ENCODE peak calls at places on chromosomes 12 and 14, in five cellular contexts. A is psoas muscle, V is pancreas, Z is A549, B is fibroblast of lung. F is an unnamed sample.

GRCh38 chr14:56855891-56856461 is 45.7 kb upstream of the OTX2 start:
- DNase-seq in A (no peak), V (no peak), Z (no peak), B (no peak), F (no peak)

GRCh38 chr14:81353691-81354323 is 46.3 kb downstream of the STON2 start:
- DNase-seq in A (no peak), V (no peak), Z (no peak), B (no peak), F (no peak)

GRCh38 chr12:67766370-67766769 is 117.8 kb downstream of the DYRK2 start:
- DNase-seq in A (no peak), V (no peak), Z (peak; percentile 42), B (peak; percentile 90), F (peak; percentile 60)

GRCh38 chr12:5806376-5807089 is 138.5 kb downstream of the ANO2 start:
- DNase-seq in A (no peak), V (no peak), Z (no peak), B (peak; percentile 77), F (no peak)

GRCh38 chr12:94614288-94614721 is 36.1 kb downstream of the TMCC3 start:
- DNase-seq in A (no peak), V (no peak), Z (no peak), B (peak; percentile 11), F (no peak)

GRCh38 chr12:55051197-55051920 is 31.6 kb downstream of the NEUROD4 start:
- DNase-seq in A (no peak), V (no peak), Z (no peak), B (no peak), F (no peak)

GRCh38 chr14:76904740-76905569 is 78.7 kb downstream of the LRRC74A start:
- DNase-seq in A (peak; percentile 82), V (no peak), Z (peak; percentile 99), B (peak; percentile 95), F (peak; percentile 94)

GRCh38 chr14:44211718-44212117 is 295.4 kb downstream of the FSCB start:
- DNase-seq in A (no peak), V (no peak), Z (no peak), B (no peak), F (no peak)

GRCh38 chr14:23568021-23568599 is 519 bp upstream of the AP1G2 start:
- DNase-seq in A (no peak), V (no peak), Z (no peak), B (no peak), F (no peak)

GRCh38 chr12:26007563-26007962 is 49.1 kb downstream of the RASSF8 start:
- DNase-seq in A (no peak), V (no peak), Z (no peak), B (no peak), F (no peak)

GRCh38 chr12:80325167-80325959 is 118.7 kb upstream of the PTPRQ start:
- DNase-seq in A (no peak), V (no peak), Z (no peak), B (no peak), F (no peak)

GRCh38 chr12:127599441-127599840 is 667.5 kb upstream of the TMEM132C start:
- DNase-seq in A (no peak), V (no peak), Z (no peak), B (no peak), F (no peak)

GRCh38 chr14:91985521-91986255 is 38.2 kb upstream of the FBLN5 start:
- DNase-seq in A (no peak), V (no peak), Z (no peak), B (peak; percentile 58), F (no peak)

GRCh38 chr12:125208942-125209341 is 143.7 kb downstream of the AACS start:
- DNase-seq in A (no peak), V (no peak), Z (no peak), B (no peak), F (no peak)

GRCh38 chr12:4700621-4701026 is 19.6 kb upstream of the GALNT8 start:
- DNase-seq in A (peak; percentile 71), V (no peak), Z (no peak), B (peak; percentile 72), F (no peak)

GRCh38 chr14:67221248-67221981 is 19.8 kb upstream of the PALS1 start:
- DNase-seq in A (no peak), V (no peak), Z (peak; percentile 29), B (peak; percentile 95), F (peak; percentile 34)

GRCh38 chr12:103877288-103877687 is 36.3 kb upstream of the NT5DC3 start:
- DNase-seq in A (no peak), V (no peak), Z (no peak), B (no peak), F (no peak)

GRCh38 chr14:92613008-92613658 is 99.6 kb downstream of the RIN3 start:
- DNase-seq in A (no peak), V (no peak), Z (peak; percentile 47), B (peak; percentile 34), F (no peak)

GRCh38 chr12:2152134-2152533 is 99.3 kb downstream of the CACNA1C start:
- DNase-seq in A (no peak), V (no peak), Z (no peak), B (no peak), F (no peak)

GRCh38 chr12:110704750-110705149 is 15.8 kb upstream of the HVCN1 start:
- DNase-seq in A (no peak), V (peak; percentile 43), Z (peak; percentile 53), B (no peak), F (no peak)

GRCh38 chr14:88468396-88468795 is 82.9 kb downstream of the SPATA7 start:
- DNase-seq in A (no peak), V (no peak), Z (no peak), B (peak; percentile 93), F (no peak)

GRCh38 chr12:32877670-32878459 is 18.7 kb downstream of the PKP2 start:
- DNase-seq in A (peak; percentile 81), V (peak; percentile 72), Z (no peak), B (no peak), F (no peak)

GRCh38 chr12:65496617-65497016 is 218.1 kb downstream of the MSRB3 start:
- DNase-seq in A (peak; percentile 69), V (no peak), Z (no peak), B (no peak), F (no peak)

GRCh38 chr14:72801841-72802587 is 91.9 kb downstream of the DPF3 start:
- DNase-seq in A (no peak), V (no peak), Z (no peak), B (peak; percentile 28), F (no peak)

GRCh38 chr14:92914087-92914656 is 8.8 kb upstream of the CHGA start:
- DNase-seq in A (no peak), V (peak; percentile 50), Z (no peak), B (peak; percentile 10), F (no peak)

GRCh38 chr14:76261371-76261811 is 109.7 kb downstream of the GPATCH2L start:
- DNase-seq in A (no peak), V (no peak), Z (no peak), B (peak; percentile 73), F (no peak)

GRCh38 chr12:113261847-113262470 is 40.7 kb downstream of the TPCN1 start:
- DNase-seq in A (peak; percentile 12), V (no peak), Z (no peak), B (no peak), F (no peak)

GRCh38 chr12:113257564-113257963 is 36.3 kb downstream of the TPCN1 start:
- DNase-seq in A (no peak), V (no peak), Z (no peak), B (no peak), F (no peak)

GRCh38 chr12:113259499-113259953 is 38.3 kb downstream of the TPCN1 start:
- DNase-seq in A (peak; percentile 97), V (peak; percentile 81), Z (no peak), B (no peak), F (no peak)

GRCh38 chr12:113260636-113261300 is 39.5 kb downstream of the TPCN1 start:
- DNase-seq in A (peak; percentile 27), V (no peak), Z (no peak), B (no peak), F (no peak)

DNA sequence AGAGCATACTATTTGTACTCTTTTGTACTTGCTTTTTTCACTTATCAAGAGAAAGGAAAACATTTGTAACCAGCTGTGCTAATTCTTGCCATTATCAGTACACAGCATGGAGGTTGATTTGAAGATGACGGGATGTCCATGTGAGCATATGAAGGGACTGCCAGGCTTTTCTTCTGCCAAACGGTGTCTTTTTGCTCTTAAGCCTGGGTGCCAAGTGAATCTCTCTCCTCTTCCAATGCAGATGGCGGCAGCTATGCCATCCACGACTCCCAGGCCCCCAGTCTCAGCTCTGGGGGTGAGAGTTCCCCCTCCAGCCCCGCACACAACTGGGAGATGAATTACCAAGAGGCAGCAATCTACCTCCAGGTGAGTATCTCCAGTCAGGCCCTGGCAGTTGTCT is 38.9 kb downstream of the TPCN1 start:
- DNase-seq in A (peak; percentile 41), V (no peak), Z (no peak), B (no peak), F (no peak)
- H3K27ac ChIP-seq in A (peak overlapping the region; percentile 75), V (peak overlapping the region; percentile 19), Z (no peak overlapping the region), B (no peak overlapping the region), F (no peak overlapping the region)

DNA sequence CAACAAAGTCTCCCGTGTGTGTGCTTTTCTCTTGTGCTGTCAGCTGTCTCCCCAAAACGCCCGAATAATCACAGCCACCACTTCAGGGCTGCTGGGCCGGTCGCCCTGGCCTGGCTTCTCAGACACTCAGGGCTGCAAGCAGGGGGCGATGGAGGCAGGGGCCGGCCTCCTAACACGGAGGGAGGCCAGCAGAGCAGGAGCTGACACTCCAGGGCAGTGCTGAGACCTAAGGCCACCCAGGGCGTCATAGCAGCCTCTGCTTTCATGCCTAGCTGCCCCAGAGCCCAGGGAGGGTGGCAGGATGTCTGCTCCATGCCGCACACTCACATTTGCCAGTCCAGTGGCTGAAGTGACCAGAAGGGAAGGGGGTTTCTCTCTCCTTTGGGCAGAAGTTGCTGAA is 25.6 kb downstream of the STX2 start:
- DNase-seq in A (no peak), V (no peak), Z (no peak), B (no peak), F (no peak)
- H3K27ac ChIP-seq in A (no peak overlapping the region), V (no peak overlapping the region), Z (no peak overlapping the region), B (no peak overlapping the region), F (no peak overlapping the region)

GRCh38 chr14:104119119-104119699 is 19.2 kb upstream of the KIF26A start:
- DNase-seq in A (no peak), V (peak; percentile 7), Z (no peak), B (no peak), F (no peak)
- H3K27ac ChIP-seq in A (no peak overlapping the region), V (no peak overlapping the region), Z (no peak overlapping the region), B (no peak overlapping the region), F (peak overlapping the region; percentile 88)

GRCh38 chr12:22683131-22683530 is 58.2 kb downstream of the ETNK1 start:
- DNase-seq in A (no peak), V (no peak), Z (no peak), B (no peak), F (no peak)

GRCh38 chr12:22684526-22685118 is 59.7 kb downstream of the ETNK1 start:
- DNase-seq in A (no peak), V (no peak), Z (peak; percentile 50), B (peak; percentile 41), F (no peak)

GRCh38 chr12:22678175-22678574 is 53.2 kb downstream of the ETNK1 start:
- DNase-seq in A (no peak), V (no peak), Z (no peak), B (no peak), F (no peak)

GRCh38 chr12:22684124-22684523 is 59.2 kb downstream of the ETNK1 start:
- DNase-seq in A (no peak), V (no peak), Z (no peak), B (no peak), F (no peak)

DNA sequence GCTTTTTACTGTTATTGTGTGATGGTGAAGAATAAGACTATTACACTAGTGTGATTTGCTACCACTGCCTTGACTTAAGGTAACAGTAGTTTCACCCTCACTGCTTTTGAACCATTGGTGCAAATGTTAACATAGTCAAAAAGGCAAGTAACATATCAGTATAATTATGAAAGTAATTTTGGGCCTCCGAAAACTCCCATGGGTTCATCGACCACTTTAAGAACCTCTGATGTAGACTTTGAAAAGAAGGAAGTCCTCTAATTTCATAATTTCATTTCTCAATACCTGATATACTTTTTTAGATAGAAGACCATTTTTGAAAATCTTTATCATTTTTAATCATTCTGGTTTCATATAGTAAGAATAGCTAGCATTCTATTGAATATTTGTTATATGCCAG is 57.7 kb downstream of the ETNK1 start:
- DNase-seq in A (no peak), V (no peak), Z (no peak), B (no peak), F (no peak)
- H3K27ac ChIP-seq in A (no peak overlapping the region), V (no peak overlapping the region), Z (no peak overlapping the region), B (no peak overlapping the region), F (no peak overlapping the region)